ENCODE peak calls at places on chromosome X, in six cellular contexts. H, A, B, K, N and I are unnamed samples. For H3K4me1, the result is how much of the 10 kb centered on the place peaks cover.

GRCh38 chrX:10387011-10387410 is 230.2 kb downstream of the CLCN4 start:
- DNase-seq in B (no peak), H (no peak), N (no peak), A (no peak), K (no peak), I (no peak)

GRCh38 chrX:9786839-9787635 is 808 bp downstream of the SHROOM2 start:
- DNase-seq in A (peak), K (no peak), B (no peak), N (peak), H (no peak), I (peak)

GRCh38 chrX:8067754-8068469 is 103.2 kb downstream of the VCX2 start:
- DNase-seq in H (no peak), A (no peak), N (no peak), K (no peak), B (no peak), I (no peak)

GRCh38 chrX:102659790-102660757 is 8.8 kb downstream of the GPRASP1 start:
- DNase-seq in K (peak), B (peak), H (peak), A (peak), N (peak), I (peak)

GRCh38 chrX:154799554-154800348 is 5.5 kb downstream of the MPP1 start:
- DNase-seq in H (no peak), A (peak), K (no peak), B (no peak), N (no peak), I (no peak)

GRCh38 chrX:2313864-2314646 is 186.7 kb downstream of the DHRSX start:
- DNase-seq in A (no peak), B (no peak), N (no peak), K (no peak), H (no peak), I (no peak)

GRCh38 chrX:40864972-40865371 is 129.6 kb upstream of the MED14 start:
- DNase-seq in K (no peak), A (no peak), B (peak), H (no peak), N (no peak), I (no peak)

GRCh38 chrX:94831364-94831763 is 1157.4 kb downstream of the FAM133A start:
- DNase-seq in A (no peak), H (no peak), K (no peak), B (no peak), N (no peak), I (peak)

GRCh38 chrX:140971385-140971784 is 31.0 kb upstream of the SPANXB1 start:
- DNase-seq in K (no peak), A (no peak), N (no peak), B (no peak), H (no peak), I (no peak)

GRCh38 chrX:115560211-115560977 is 580 bp upstream of the PLS3 start:
- DNase-seq in H (no peak), K (no peak), A (no peak), N (no peak), B (no peak), I (no peak)

GRCh38 chrX:276588-277171 is 4.5 kb upstream of the PLCXD1 start:
- DNase-seq in N (no peak), A (no peak), K (no peak), B (no peak), H (no peak), I (peak)

GRCh38 chrX:24372021-24372763 is 11.8 kb downstream of the SUPT20HL1 start:
- DNase-seq in A (no peak), H (no peak), K (no peak), B (no peak), N (no peak), I (no peak)

GRCh38 chrX:70132877-70133302 is 357 bp upstream of the IGBP1 start:
- DNase-seq in N (no peak), A (no peak), B (no peak), H (no peak), K (no peak), I (no peak)

GRCh38 chrX:50769389-50770063 is 44.5 kb downstream of the SHROOM4 start:
- DNase-seq in A (no peak), K (no peak), B (peak), N (no peak), H (no peak), I (no peak)

GRCh38 chrX:331145-331771 is 12.7 kb upstream of the GTPBP6 start:
- DNase-seq in H (no peak), N (no peak), B (no peak), K (no peak), A (no peak), I (peak)

GRCh38 chrX:23931149-23931604 is 23.4 kb downstream of the CXorf58 start:
- DNase-seq in N (no peak), A (no peak), H (peak), B (no peak), K (no peak), I (no peak)

GRCh38 chrX:10086683-10087082 is 70.1 kb upstream of the CLCN4 start:
- DNase-seq in N (no peak), H (no peak), K (no peak), B (no peak), A (peak), I (no peak)

GRCh38 chrX:6550999-6551398 is 16.1 kb upstream of the VCX3A start:
- DNase-seq in B (no peak), K (no peak), A (no peak), N (no peak), H (no peak), I (no peak)

GRCh38 chrX:6545712-6546111 is 10.8 kb upstream of the VCX3A start:
- DNase-seq in H (no peak), A (no peak), K (no peak), B (no peak), N (no peak), I (no peak)
- H3K27ac ChIP-seq in H (no peak), A (no peak), K (no peak), B (no peak), N (no peak), I (no peak)

GRCh38 chrX:119759333-119759766 is 962 bp downstream of the SOWAHD start:
- DNase-seq in N (no peak), H (no peak), A (no peak), B (no peak), K (no peak), I (no peak)
- H3K4me1 ChIP-seq in N (under half), H (half or more), A (under half), B (under half), K (under half), I (under half)

GRCh38 chrX:72236841-72237240 is 2.0 kb downstream of the ERCC6L start:
- DNase-seq in A (no peak), N (no peak), H (no peak), K (no peak), B (no peak), I (no peak)

GRCh38 chrX:72238721-72239475 is at the start of gene ERCC6L:
- DNase-seq in A (peak), B (peak), K (peak), H (peak), N (peak), I (peak)

GRCh38 chrX:72243472-72243871 is 4.6 kb upstream of the ERCC6L start:
- DNase-seq in K (no peak), H (no peak), B (no peak), N (no peak), A (no peak), I (peak)

GRCh38 chrX:72240976-72241375 is 2.1 kb upstream of the ERCC6L start:
- DNase-seq in H (no peak), K (no peak), B (no peak), A (no peak), N (no peak), I (no peak)

DNA sequence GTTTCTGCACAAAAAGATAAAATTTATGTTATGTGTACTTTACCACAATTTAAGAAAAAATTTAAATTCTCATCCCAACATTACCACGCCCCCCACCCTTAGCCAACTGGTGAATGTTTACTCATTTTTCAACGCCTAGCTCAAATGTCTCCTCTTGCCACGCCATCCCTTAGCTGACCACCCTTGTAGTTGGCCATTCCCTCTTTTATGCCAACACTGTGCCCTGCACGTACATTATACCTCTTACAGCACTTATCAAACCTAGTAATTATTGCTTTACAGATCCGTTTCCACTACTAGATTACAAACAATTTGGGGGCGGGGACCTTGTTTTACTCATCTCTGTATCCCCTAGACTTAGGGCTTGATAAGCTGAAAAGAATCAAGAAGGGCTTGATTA is 644 bp downstream of the ERCC6L start:
- DNase-seq in N (no peak), A (no peak), K (no peak), H (no peak), B (no peak), I (no peak)
- H3K4me3 ChIP-seq in N (no peak), A (peak), K (peak), H (no peak), B (peak), I (peak)

GRCh38 chrX:118350715-118351114 is 4.8 kb downstream of the WDR44 start:
- DNase-seq in K (no peak), H (no peak), A (no peak), N (no peak), B (no peak), I (no peak)

GRCh38 chrX:118349188-118349587 is 3.3 kb downstream of the WDR44 start:
- DNase-seq in B (no peak), K (no peak), N (no peak), A (no peak), H (no peak), I (no peak)

GRCh38 chrX:118352566-118352965 is 6.7 kb downstream of the WDR44 start:
- DNase-seq in B (no peak), A (no peak), N (no peak), K (no peak), H (peak), I (no peak)

GRCh38 chrX:118348186-118348810 is 2.4 kb downstream of the WDR44 start:
- DNase-seq in B (no peak), N (no peak), K (no peak), A (no peak), H (no peak), I (no peak)

GRCh38 chrX:118350221-118350620 is 4.3 kb downstream of the WDR44 start:
- DNase-seq in H (no peak), K (no peak), N (no peak), A (no peak), B (no peak), I (peak)
- H3K27ac ChIP-seq in H (no peak), K (no peak), N (no peak), A (no peak), B (no peak), I (no peak)